ENCODE peak calls at places on chromosomes 4 and X, in five cellular contexts. I is PC-3; J is progenitor cell of endocrine pancreas; L is stimulated activated CD4-positive, alpha-beta T cell treated with anti-CD3 and anti-CD28 coated beads, Interleukin-15, amount 100 ng/mL, for 1 hour; C is NCI-H1930. W is an unnamed sample.

GRCh38 chr4:139528377-139529005 is 27.5 kb downstream of the SETD7 start:
- DNase-seq in I (no peak), J (no peak), L (no peak), C (no peak), W (peak; percentile 30)

GRCh38 chr4:48108309-48109073 is 25.6 kb downstream of the TXK start:
- DNase-seq in I (no peak), J (no peak), L (no peak), C (no peak), W (no peak)

GRCh38 chr4:2075987-2076907 is 17.1 kb downstream of the NAT8L start:
- DNase-seq in I (no peak), J (no peak), L (no peak), C (no peak), W (no peak)

GRCh38 chrX:50799531-50799961 is 14.4 kb downstream of the SHROOM4 start:
- DNase-seq in I (no peak), J (no peak), L (no peak), C (no peak), W (peak; percentile 92)

GRCh38 chr4:3660928-3661515 is 105.2 kb upstream of the ADRA2C start:
- DNase-seq in I (no peak), J (no peak), L (no peak), C (no peak), W (no peak)

GRCh38 chr4:87071401-87071800 is 136.6 kb downstream of the AFF1 start:
- DNase-seq in I (no peak), J (no peak), L (no peak), C (no peak), W (no peak)

GRCh38 chrX:142637206-142637605 is 388.5 kb upstream of the SPANXN4 start:
- DNase-seq in I (peak; percentile 65), J (no peak), L (no peak), C (no peak), W (no peak)

GRCh38 chr4:11769425-11769824 is 340.7 kb upstream of the HS3ST1 start:
- DNase-seq in I (no peak), J (no peak), L (no peak), C (no peak), W (peak; percentile 16)

GRCh38 chr4:78552398-78553396 is 1.1 kb downstream of the ANXA3 start:
- DNase-seq in I (peak; percentile 92), J (peak; percentile 15), L (no peak), C (no peak), W (peak; percentile 91)

GRCh38 chr4:161554372-161554990 is 609.3 kb downstream of the FSTL5 start:
- DNase-seq in I (peak; percentile 59), J (no peak), L (no peak), C (no peak), W (peak; percentile 53)

GRCh38 chrX:77347572-77347971 is 99.6 kb upstream of the FGF16 start:
- DNase-seq in I (peak; percentile 63), J (no peak), L (no peak), C (no peak), W (no peak)

GRCh38 chr4:1943928-1944327 is 64.8 kb downstream of the NELFA start:
- DNase-seq in I (no peak), J (no peak), L (no peak), C (no peak), W (no peak)

GRCh38 chr4:40976343-40976742 is 226.6 kb downstream of the NSUN7 start:
- DNase-seq in I (peak; percentile 79), J (no peak), L (no peak), C (no peak), W (peak; percentile 64)

GRCh38 chrX:27565992-27566391 is 24.2 kb upstream of the DCAF8L2 start:
- DNase-seq in I (no peak), J (no peak), L (no peak), C (no peak), W (no peak)

GRCh38 chrX:8632949-8633348 is 99.0 kb downstream of the ANOS1 start:
- DNase-seq in I (no peak), J (no peak), L (no peak), C (no peak), W (peak; percentile 5)

GRCh38 chr4:109411964-109412363 is 21.7 kb upstream of the SEC24B start:
- DNase-seq in I (no peak), J (no peak), L (no peak), C (no peak), W (no peak)

GRCh38 chr4:87465739-87466366 is 43.5 kb downstream of the NUDT9 start:
- DNase-seq in I (peak; percentile 64), J (no peak), L (no peak), C (peak; percentile 13), W (peak; percentile 58)

GRCh38 chr4:102608190-102608589 is 107.0 kb downstream of the NFKB1 start:
- DNase-seq in I (peak; percentile 40), J (no peak), L (no peak), C (no peak), W (peak; percentile 77)

GRCh38 chr4:7906171-7906581 is 33.5 kb downstream of the AFAP1 start:
- DNase-seq in I (no peak), J (no peak), L (no peak), C (no peak), W (no peak)

GRCh38 chr4:113725963-113726362 is 35.6 kb downstream of the CAMK2D start:
- DNase-seq in I (no peak), J (no peak), L (no peak), C (no peak), W (no peak)

GRCh38 chrX:11629593-11630211 is 36.0 kb downstream of the ARHGAP6 start:
- DNase-seq in I (peak; percentile 33), J (no peak), L (no peak), C (no peak), W (peak; percentile 42)

GRCh38 chr4:13912436-13912835 is 284.9 kb upstream of the BOD1L1 start:
- DNase-seq in I (no peak), J (no peak), L (no peak), C (no peak), W (no peak)

GRCh38 chr4:20192754-20193521 is 58.8 kb upstream of the SLIT2 start:
- DNase-seq in I (peak; percentile 92), J (no peak), L (no peak), C (no peak), W (peak; percentile 69)

GRCh38 chrX:56066016-56066415 is 166.1 kb upstream of the KLF8 start:
- DNase-seq in I (no peak), J (no peak), L (no peak), C (no peak), W (no peak)

GRCh38 chr4:84826681-84827080 is 139.8 kb downstream of the WDFY3 start:
- DNase-seq in I (no peak), J (no peak), L (no peak), C (no peak), W (no peak)

GRCh38 chr4:26197018-26197779 is 123.6 kb upstream of the RBPJ start:
- DNase-seq in I (peak; percentile 96), J (no peak), L (peak; percentile 47), C (no peak), W (peak; percentile 98)

GRCh38 chr4:26758899-26759298 is 101.7 kb upstream of the STIM2 start:
- DNase-seq in I (no peak), J (no peak), L (no peak), C (no peak), W (no peak)

GRCh38 chrX:12197030-12197429 is 58.8 kb downstream of the FRMPD4 start:
- DNase-seq in I (no peak), J (no peak), L (no peak), C (no peak), W (no peak)

GRCh38 chr4:2963185-2964076 is at the start of the genes GRK4 and NOP14:
- DNase-seq in I (peak; percentile 96), J (peak; percentile 93), L (peak; percentile 92), C (peak; percentile 99), W (peak; percentile 91)

GRCh38 chr4:163568835-163569234 is 74.3 kb downstream of the TMA16 start:
- DNase-seq in I (no peak), J (no peak), L (no peak), C (no peak), W (no peak)

GRCh38 chr4:6420036-6420435 is 52.4 kb downstream of the PPP2R2C start:
- DNase-seq in I (no peak), J (no peak), L (no peak), C (no peak), W (no peak)

W was measured in bronchial epithelial cell.